ENCODE peak calls at places on chromosomes 7 and 10, in four cellular contexts. D, I, E and X are unnamed samples.

GRCh38 chr10:34235164-34235832 is 579.8 kb downstream of the PARD3 start:
- DNase-seq in D (no peak), I (no peak), E (no peak), X (no peak)

GRCh38 chr10:133461841-133462240 is 8.1 kb downstream of the SCART1 start:
- DNase-seq in I (no peak), D (no peak), E (no peak), X (no peak)

GRCh38 chr10:3339531-3339950 is 167.0 kb upstream of the PITRM1 start:
- DNase-seq in D (peak), I (no peak), E (no peak), X (no peak)

GRCh38 chr7:15862781-15863165 is 176.3 kb upstream of the MEOX2 start:
- DNase-seq in D (no peak), I (no peak), E (no peak), X (no peak)

GRCh38 chr10:35387768-35388167 is 51.5 kb downstream of the CCNY start:
- DNase-seq in I (no peak), D (no peak), E (no peak), X (no peak)

GRCh38 chr7:40205992-40206391 is 71.2 kb downstream of the SUGCT start:
- DNase-seq in E (no peak), D (no peak), I (no peak), X (no peak)

GRCh38 chr7:121447191-121447920 is 51.2 kb upstream of the FAM3C start:
- DNase-seq in I (no peak), E (no peak), D (no peak), X (no peak)

GRCh38 chr10:131173484-131174210 is 137.9 kb downstream of the TCERG1L start:
- DNase-seq in I (peak), D (no peak), E (no peak), X (no peak)

GRCh38 chr7:82335927-82336326 is 107.7 kb downstream of the CACNA2D1 start:
- DNase-seq in E (no peak), D (no peak), I (no peak), X (no peak)

GRCh38 chr7:54719974-54720373 is 39.0 kb downstream of the SEC61G start:
- DNase-seq in E (no peak), I (no peak), D (no peak), X (no peak)

GRCh38 chr7:112873831-112874553 is 83.8 kb upstream of the TMEM168 start:
- DNase-seq in I (no peak), E (no peak), D (no peak), X (no peak)

GRCh38 chr7:81618400-81619014 is 151.3 kb downstream of the HGF start:
- DNase-seq in E (no peak), D (no peak), I (no peak), X (no peak)

GRCh38 chr10:61760943-61761824 is 98.5 kb downstream of the CABCOCO1 start:
- DNase-seq in D (no peak), I (no peak), E (no peak), X (no peak)

GRCh38 chr10:30587522-30588031 is 42.0 kb downstream of the LYZL2 start:
- DNase-seq in E (no peak), D (no peak), I (peak), X (peak)

GRCh38 chr7:82714883-82715282 is 271.3 kb upstream of the CACNA2D1 start:
- DNase-seq in D (no peak), I (no peak), E (no peak), X (no peak)

GRCh38 chr10:118027397-118027796 is 19.3 kb downstream of the RAB11FIP2 start:
- DNase-seq in E (no peak), D (no peak), I (no peak), X (no peak)

GRCh38 chr7:148561099-148561498 is 29.5 kb upstream of the C7orf33 start:
- DNase-seq in E (no peak), I (no peak), D (no peak), X (no peak)

GRCh38 chr7:38321515-38321944 is 48.1 kb upstream of the TARP start:
- DNase-seq in D (no peak), I (no peak), E (no peak), X (no peak)

GRCh38 chr10:87547734-87548311 is 43.1 kb downstream of the MINPP1 start:
- DNase-seq in I (no peak), E (no peak), D (no peak), X (no peak)

GRCh38 chr10:31242902-31243301 is 76.1 kb upstream of the ZEB1 start:
- DNase-seq in I (no peak), E (peak), D (no peak), X (no peak)

GRCh38 chr10:121994429-121994881 is 5.5 kb downstream of the TACC2 start:
- DNase-seq in E (no peak), D (no peak), I (peak), X (no peak)

GRCh38 chr10:118915161-118915560 is 114.4 kb upstream of the NANOS1 start:
- DNase-seq in D (no peak), E (no peak), I (no peak), X (no peak)

GRCh38 chr7:44327981-44328380 is 2.6 kb upstream of the CAMK2B start:
- DNase-seq in E (no peak), I (no peak), D (no peak), X (no peak)

GRCh38 chr10:98414932-98415709 is at the start of gene PYROXD2:
- DNase-seq in D (peak), E (peak), I (peak), X (no peak)

GRCh38 chr10:12589271-12589670 is 239.9 kb downstream of the CAMK1D start:
- DNase-seq in I (no peak), D (no peak), E (no peak), X (no peak)

GRCh38 chr10:89655722-89656121 is 10.7 kb upstream of the PANK1 start:
- DNase-seq in I (no peak), D (no peak), E (no peak), X (no peak)

GRCh38 chr7:98831641-98832221 is 38.1 kb downstream of the TMEM130 start:
- DNase-seq in E (peak), I (peak), D (peak), X (no peak)

GRCh38 chr7:30867483-30867882 is 44.2 kb upstream of the AQP1 start:
- DNase-seq in D (no peak), E (no peak), I (no peak), X (no peak)

GRCh38 chr10:83078160-83078559 is 1061.1 kb upstream of the GHITM start:
- DNase-seq in I (no peak), E (no peak), D (no peak), X (no peak)

GRCh38 chr7:2934211-2934731 is 90.2 kb upstream of the GNA12 start:
- DNase-seq in D (no peak), I (peak), E (peak), X (no peak)

GRCh38 chr7:156907656-156908055 is 14.7 kb upstream of the LMBR1 start:
- DNase-seq in I (no peak), D (no peak), E (no peak), X (no peak)

GRCh38 chr10:60827791-60828488 is 49.7 kb downstream of the CDK1 start:
- DNase-seq in I (no peak), D (peak), E (no peak), X (no peak)

GRCh38 chr10:102678842-102679289 is 34.6 kb downstream of the TRIM8 start:
- DNase-seq in I (peak), D (peak), E (no peak), X (no peak)

GRCh38 chr10:87842776-87843497 is 20.4 kb downstream of the KLLN start:
- DNase-seq in I (no peak), D (no peak), E (no peak), X (no peak)